ENCODE peak calls at places on chromosomes 6 and 20, in nine cellular contexts. G, W, B, U, R, C, K, N and D are unnamed samples.

GRCh38 chr6:24930386-24930785 is 5.4 kb downstream of the RIPOR2 start:
- DNase-seq in G (no peak), W (no peak), B (no peak), U (no peak), R (peak), C (no peak), K (no peak), N (no peak), D (peak)

GRCh38 chr20:35503841-35504460 is 25.5 kb downstream of the C20orf173 start:
- DNase-seq in G (no peak), W (no peak), B (no peak), U (no peak), R (peak), C (no peak), K (no peak), N (no peak), D (no peak)

GRCh38 chr6:4281341-4282293 is 146.2 kb upstream of the ECI2 start:
- DNase-seq in G (no peak), W (no peak), B (no peak), U (peak), R (peak), C (peak), K (no peak), N (peak), D (peak)

GRCh38 chr6:14117158-14118090 is at the start of gene CD83:
- DNase-seq in G (peak), W (peak), B (peak), U (peak), R (peak), C (peak), K (peak), N (peak), D (peak)

GRCh38 chr6:14399635-14400034 is 282.1 kb downstream of the CD83 start:
- DNase-seq in G (no peak), W (no peak), B (no peak), U (no peak), R (no peak), C (no peak), K (no peak), N (no peak), D (no peak)

GRCh38 chr6:14900919-14901318 is 344.9 kb upstream of the JARID2 start:
- DNase-seq in G (no peak), W (no peak), B (no peak), U (no peak), R (no peak), C (no peak), K (no peak), N (no peak), D (no peak)

GRCh38 chr20:32648761-32649615 is 24.8 kb downstream of the C20orf203 start:
- DNase-seq in G (no peak), W (no peak), B (no peak), U (no peak), R (peak), C (no peak), K (no peak), N (no peak), D (peak)

GRCh38 chr6:8236956-8237355 is 134.6 kb upstream of the EEF1E1 start:
- DNase-seq in G (no peak), W (no peak), B (no peak), U (no peak), R (no peak), C (no peak), K (no peak), N (no peak), D (no peak)

GRCh38 chr20:47748851-47749250 is 36.4 kb downstream of the SULF2 start:
- DNase-seq in G (no peak), W (no peak), B (no peak), U (no peak), R (peak), C (no peak), K (no peak), N (no peak), D (no peak)

GRCh38 chr6:24547243-24547642 is 52.5 kb downstream of the ALDH5A1 start:
- DNase-seq in G (peak), W (no peak), B (peak), U (no peak), R (peak), C (no peak), K (no peak), N (no peak), D (peak)

GRCh38 chr20:44714102-44714700 is 968 bp upstream of the CCN5 start:
- DNase-seq in G (no peak), W (no peak), B (no peak), U (no peak), R (no peak), C (no peak), K (no peak), N (no peak), D (no peak)